ENCODE peak calls at places on chromosomes 11 and 22, in ten cellular contexts. L, V, Z, T, F, P, M, D, X and S are unnamed samples.

GRCh38 chr11:121059605-121060004 is 35.7 kb downstream of the TBCEL start:
- DNase-seq in M (no peak), D (no peak), L (no peak), V (no peak), P (no peak), X (no peak), T (no peak), F (no peak), Z (no peak), S (no peak)

GRCh38 chr22:24510694-24511625 is 15.8 kb downstream of the UPB1 start:
- DNase-seq in L (no peak), T (peak), V (peak), X (no peak), Z (no peak), F (no peak), M (no peak), D (no peak), P (peak), S (peak)

GRCh38 chr11:44973634-44974401 is 23.1 kb upstream of the TP53I11 start:
- DNase-seq in F (no peak), V (no peak), P (no peak), D (no peak), M (no peak), T (no peak), Z (peak), X (no peak), L (no peak), S (no peak)

GRCh38 chr11:71189768-71190315 is 62.5 kb downstream of the SHANK2 start:
- DNase-seq in P (no peak), Z (no peak), D (no peak), L (no peak), F (no peak), V (no peak), X (no peak), M (no peak), T (no peak), S (no peak)

GRCh38 chr11:57476223-57476882 is 16.0 kb downstream of the RTN4RL2 start:
- DNase-seq in V (peak), T (peak), F (no peak), D (peak), M (no peak), X (no peak), P (no peak), L (no peak), Z (peak), S (no peak)

GRCh38 chr22:37802310-37803194 is 5.2 kb upstream of the GCAT start:
- DNase-seq in M (no peak), Z (peak), X (no peak), T (peak), P (no peak), V (peak), F (peak), L (no peak), D (peak), S (no peak)

GRCh38 chr11:103940542-103940941 is 95.9 kb upstream of the DDI1 start:
- DNase-seq in Z (no peak), V (no peak), L (no peak), D (no peak), T (no peak), F (no peak), M (no peak), X (no peak), P (no peak), S (no peak)

GRCh38 chr11:29029452-29029851 is 921.3 kb downstream of the METTL15 start:
- DNase-seq in F (no peak), Z (no peak), L (no peak), V (no peak), T (no peak), D (no peak), M (no peak), P (no peak), X (no peak), S (no peak)

GRCh38 chr11:19861171-19861570 is 148.5 kb downstream of the NAV2 start:
- DNase-seq in L (no peak), P (peak), F (peak), V (no peak), Z (no peak), T (no peak), D (no peak), X (no peak), M (no peak), S (no peak)

GRCh38 chr11:77107950-77108349 is 5.3 kb downstream of the OMP start:
- DNase-seq in P (peak), T (peak), D (no peak), M (no peak), Z (no peak), X (no peak), L (no peak), V (peak), F (peak), S (no peak)

GRCh38 chr11:20067665-20068064 is 92.6 kb downstream of the DBX1 start:
- DNase-seq in D (no peak), V (no peak), L (no peak), T (no peak), M (no peak), Z (no peak), P (no peak), X (no peak), F (no peak), S (no peak)

GRCh38 chr22:28497188-28497587 is 182.5 kb downstream of the TTC28 start:
- DNase-seq in L (no peak), V (no peak), F (no peak), M (no peak), Z (no peak), P (no peak), X (no peak), T (no peak), D (no peak), S (no peak)

GRCh38 chr11:61830318-61831105 is 2.4 kb downstream of the FADS2 start:
- DNase-seq in F (no peak), P (peak), M (no peak), L (no peak), X (no peak), D (no peak), V (no peak), T (no peak), Z (no peak), S (no peak)

GRCh38 chr11:111408789-111409727 is 30.0 kb upstream of the POU2AF1 start:
- DNase-seq in T (no peak), V (no peak), Z (no peak), D (no peak), M (no peak), F (no peak), X (no peak), L (no peak), P (peak), S (no peak)

GRCh38 chr22:23265389-23265700 is 85.0 kb downstream of the BCR start:
- DNase-seq in L (no peak), M (no peak), D (no peak), Z (no peak), P (no peak), V (no peak), X (no peak), F (no peak), T (no peak), S (no peak)

GRCh38 chr22:27801197-27801615 is 350 bp downstream of the MN1 start:
- DNase-seq in P (no peak), F (peak), Z (peak), V (no peak), L (no peak), X (no peak), T (peak), M (no peak), D (no peak), S (no peak)

GRCh38 chr22:47196881-47197701 is 434.6 kb downstream of the TBC1D22A start:
- DNase-seq in X (no peak), F (no peak), D (no peak), V (no peak), M (peak), Z (no peak), L (no peak), P (no peak), T (peak), S (no peak)
- H3K4me3 ChIP-seq in X (no peak), F (no peak), D (no peak), V (no peak), M (no peak), Z (no peak), L (no peak), P (no peak), T (no peak), S (no peak)

DNA sequence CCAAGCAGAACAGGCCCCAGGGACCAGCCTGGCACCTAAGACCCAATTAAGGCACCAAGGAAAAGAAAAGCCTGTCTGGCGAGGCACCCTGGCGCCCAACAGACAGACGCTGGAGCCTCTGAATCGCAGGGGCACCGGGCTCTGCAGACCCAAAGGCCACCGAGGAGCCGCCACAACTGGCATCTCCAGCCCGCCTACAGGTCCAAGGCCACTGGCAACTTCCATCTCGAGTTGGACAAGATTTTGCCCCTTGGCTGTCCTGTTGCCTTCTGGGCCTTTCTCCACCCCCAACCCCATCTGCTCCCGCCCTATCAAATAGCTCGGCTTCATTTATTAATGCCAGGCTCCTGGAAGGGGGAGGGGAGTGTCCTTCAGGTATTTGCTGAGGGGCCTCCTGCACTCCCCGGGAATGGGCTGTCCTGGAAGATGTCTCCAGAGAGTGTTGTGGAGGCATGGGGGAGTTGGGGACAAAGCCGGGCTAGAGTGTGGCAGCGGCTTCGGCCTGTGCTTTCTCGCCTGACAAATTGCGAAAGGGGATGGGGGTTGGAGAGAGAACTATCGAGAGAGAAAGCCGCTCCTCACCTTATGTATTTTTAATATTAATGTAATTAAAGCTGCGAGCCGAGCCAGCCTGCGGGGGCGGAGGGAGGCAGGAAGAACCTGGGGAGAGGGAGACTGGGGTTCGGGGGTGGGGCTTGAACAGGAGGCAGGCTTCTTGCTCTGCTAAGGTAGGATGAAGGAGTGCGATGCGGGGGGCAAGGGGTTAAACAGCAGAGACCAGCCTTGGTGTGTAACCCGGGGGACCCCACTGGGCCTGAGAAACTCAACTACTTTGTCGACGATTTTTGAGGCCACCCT is 2.0 kb downstream of the DSCAML1 start:
- DNase-seq in T (no peak), L (no peak), X (no peak), P (no peak), M (no peak), F (no peak), V (no peak), D (no peak), Z (peak), S (no peak)
- H3K4me3 ChIP-seq in T (no peak), L (no peak), X (no peak), P (no peak), M (no peak), F (no peak), V (no peak), D (no peak), Z (peak), S (no peak)

GRCh38 chr11:34585870-34586654 is 34.8 kb upstream of the EHF start:
- DNase-seq in Z (peak), V (no peak), D (no peak), X (no peak), L (no peak), T (no peak), F (peak), P (peak), M (no peak), S (no peak)
- H3K4me3 ChIP-seq in Z (no peak), V (no peak), D (no peak), X (no peak), L (no peak), T (no peak), F (no peak), P (no peak), M (no peak), S (no peak)

DNA sequence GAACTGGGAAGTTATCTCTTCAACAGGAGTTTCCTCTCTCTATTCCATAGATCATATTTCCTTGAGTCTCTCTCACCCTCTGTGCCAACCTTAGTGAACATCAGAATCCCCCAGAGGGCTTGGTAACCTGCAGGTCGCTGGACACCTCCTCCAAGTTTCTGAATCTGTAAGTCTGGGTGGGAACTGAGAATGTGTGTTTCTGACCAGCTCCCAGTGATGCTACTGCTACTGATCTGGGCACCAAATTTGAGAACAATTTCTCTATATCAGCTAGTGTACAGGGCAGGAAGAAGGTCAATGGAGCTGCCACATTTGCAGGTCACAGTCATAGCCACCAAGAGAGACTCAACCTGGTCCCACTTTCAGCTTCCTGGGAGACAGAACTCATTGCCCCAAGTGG is 62.9 kb downstream of the RCN1 start:
- DNase-seq in F (no peak), L (no peak), V (no peak), M (no peak), T (no peak), Z (no peak), D (no peak), X (no peak), P (no peak), S (no peak)
- H3K4me3 ChIP-seq in F (no peak), L (no peak), V (no peak), M (no peak), T (no peak), Z (no peak), D (no peak), X (no peak), P (no peak), S (no peak)

DNA sequence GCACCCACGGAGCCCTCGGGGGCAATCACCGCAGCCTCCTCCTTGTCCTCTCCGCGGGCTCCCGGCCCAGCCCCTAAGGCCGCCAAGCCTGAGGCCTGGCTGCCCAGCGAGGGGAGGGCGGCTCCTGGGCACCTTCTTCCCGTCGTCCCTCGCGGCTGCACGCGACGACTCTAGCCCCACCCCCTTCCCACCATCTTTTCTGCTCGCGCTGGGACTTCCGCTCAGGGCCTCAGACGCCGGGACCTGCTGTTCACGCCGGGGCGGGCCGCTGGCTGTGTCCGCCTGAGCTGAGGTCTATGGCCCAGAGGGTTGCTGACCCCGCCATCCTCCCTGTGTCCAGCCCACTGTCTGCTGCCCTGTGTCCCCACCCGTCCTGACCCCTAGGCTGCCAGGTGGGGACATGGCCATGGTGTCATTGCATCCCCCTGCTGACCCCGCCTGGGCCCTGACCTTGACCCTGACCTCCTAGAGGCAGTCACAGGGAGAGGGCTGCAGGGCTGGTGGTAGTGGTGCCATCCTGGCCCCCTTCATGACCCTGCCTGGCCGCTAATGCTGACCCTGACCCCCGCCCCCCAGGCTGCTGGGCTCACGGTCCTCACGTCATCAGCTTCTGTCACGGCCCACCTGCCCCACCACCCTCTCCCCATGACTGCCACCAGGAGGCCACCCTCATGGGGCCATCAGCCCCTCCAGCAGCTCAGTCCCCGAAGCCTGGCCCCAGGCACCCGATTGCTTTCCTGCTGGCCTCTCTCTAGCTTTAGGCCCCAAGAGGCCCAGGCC is 286.0 kb downstream of the BRD1 start:
- DNase-seq in L (no peak), X (no peak), F (no peak), V (no peak), Z (no peak), T (no peak), M (no peak), P (no peak), D (no peak), S (no peak)
- H3K4me3 ChIP-seq in L (no peak), X (no peak), F (no peak), V (no peak), Z (no peak), T (no peak), M (no peak), P (no peak), D (no peak), S (no peak)